ENCODE peak calls at places on chromosomes 1 and 21, in ten cellular contexts. One of them, this sample, is unnamed.

GRCh38 chr1:21378705-21379494 is 61.0 kb upstream of the NBPF3 start:
- DNase-seq in epithelial cell of prostate: peak
- DNase-seq in NCI-H1105: no peak
- DNase-seq in globus pallidus: no peak
- DNase-seq in iPS DF 6.9: no peak
- DNase-seq in heart right ventricle: no peak
- DNase-seq in activated effector memory CD4-positive, alpha-beta T cell treated with Interleukin-2 at 50 U/mL for 16 hours: no peak
- DNase-seq in neuronal stem cell: no peak
- DNase-seq in left ventricle myocardium superior: no peak
- DNase-seq in activated CD4-positive, alpha-beta T cell treated with anti-CD3 and anti-CD28 coated beads for 48 hours: peak
- DNase-seq in this sample: no peak

GRCh38 chr1:113353581-113353980 is 36.7 kb upstream of the MAGI3 start:
- DNase-seq in heart right ventricle: no peak
- DNase-seq in neuronal stem cell: no peak
- DNase-seq in activated effector memory CD4-positive, alpha-beta T cell treated with Interleukin-2 at 50 U/mL for 16 hours: no peak
- DNase-seq in NCI-H1105: no peak
- DNase-seq in epithelial cell of prostate: no peak
- DNase-seq in iPS DF 6.9: no peak
- DNase-seq in activated CD4-positive, alpha-beta T cell treated with anti-CD3 and anti-CD28 coated beads for 48 hours: no peak
- DNase-seq in left ventricle myocardium superior: no peak
- DNase-seq in globus pallidus: no peak
- DNase-seq in this sample: no peak

GRCh38 chr21:42868196-42868595 is 11.1 kb downstream of the WDR4 start:
- DNase-seq in heart right ventricle: no peak
- DNase-seq in globus pallidus: no peak
- DNase-seq in activated CD4-positive, alpha-beta T cell treated with anti-CD3 and anti-CD28 coated beads for 48 hours: no peak
- DNase-seq in left ventricle myocardium superior: no peak
- DNase-seq in activated effector memory CD4-positive, alpha-beta T cell treated with Interleukin-2 at 50 U/mL for 16 hours: no peak
- DNase-seq in epithelial cell of prostate: no peak
- DNase-seq in iPS DF 6.9: no peak
- DNase-seq in neuronal stem cell: no peak
- DNase-seq in NCI-H1105: no peak
- DNase-seq in this sample: no peak

GRCh38 chr1:208161005-208161404 is 83.2 kb downstream of the PLXNA2 start:
- DNase-seq in heart right ventricle: no peak
- DNase-seq in activated effector memory CD4-positive, alpha-beta T cell treated with Interleukin-2 at 50 U/mL for 16 hours: no peak
- DNase-seq in left ventricle myocardium superior: no peak
- DNase-seq in iPS DF 6.9: no peak
- DNase-seq in NCI-H1105: no peak
- DNase-seq in activated CD4-positive, alpha-beta T cell treated with anti-CD3 and anti-CD28 coated beads for 48 hours: no peak
- DNase-seq in neuronal stem cell: no peak
- DNase-seq in epithelial cell of prostate: no peak
- DNase-seq in globus pallidus: no peak
- DNase-seq in this sample: no peak

GRCh38 chr1:173915596-173915995 is 1.5 kb downstream of the SERPINC1 start:
- DNase-seq in activated effector memory CD4-positive, alpha-beta T cell treated with Interleukin-2 at 50 U/mL for 16 hours: no peak
- DNase-seq in iPS DF 6.9: no peak
- DNase-seq in activated CD4-positive, alpha-beta T cell treated with anti-CD3 and anti-CD28 coated beads for 48 hours: no peak
- DNase-seq in left ventricle myocardium superior: no peak
- DNase-seq in globus pallidus: no peak
- DNase-seq in epithelial cell of prostate: no peak
- DNase-seq in neuronal stem cell: no peak
- DNase-seq in NCI-H1105: no peak
- DNase-seq in heart right ventricle: no peak
- DNase-seq in this sample: no peak

GRCh38 chr21:46325073-46325912 is 1.3 kb downstream of the PCNT start:
- DNase-seq in activated effector memory CD4-positive, alpha-beta T cell treated with Interleukin-2 at 50 U/mL for 16 hours: peak
- DNase-seq in neuronal stem cell: peak
- DNase-seq in iPS DF 6.9: no peak
- DNase-seq in globus pallidus: peak
- DNase-seq in NCI-H1105: peak
- DNase-seq in activated CD4-positive, alpha-beta T cell treated with anti-CD3 and anti-CD28 coated beads for 48 hours: peak
- DNase-seq in left ventricle myocardium superior: peak
- DNase-seq in heart right ventricle: peak
- DNase-seq in epithelial cell of prostate: peak
- DNase-seq in this sample: no peak

GRCh38 chr1:198701766-198702539 is 63.1 kb downstream of the PTPRC start:
- DNase-seq in globus pallidus: no peak
- DNase-seq in neuronal stem cell: no peak
- DNase-seq in NCI-H1105: peak
- DNase-seq in activated CD4-positive, alpha-beta T cell treated with anti-CD3 and anti-CD28 coated beads for 48 hours: no peak
- DNase-seq in activated effector memory CD4-positive, alpha-beta T cell treated with Interleukin-2 at 50 U/mL for 16 hours: no peak
- DNase-seq in iPS DF 6.9: peak
- DNase-seq in heart right ventricle: no peak
- DNase-seq in left ventricle myocardium superior: no peak
- DNase-seq in epithelial cell of prostate: no peak
- DNase-seq in this sample: no peak

GRCh38 chr1:115462677-115463076 is 124.6 kb upstream of the NGF start:
- DNase-seq in activated effector memory CD4-positive, alpha-beta T cell treated with Interleukin-2 at 50 U/mL for 16 hours: no peak
- DNase-seq in epithelial cell of prostate: no peak
- DNase-seq in iPS DF 6.9: no peak
- DNase-seq in globus pallidus: no peak
- DNase-seq in activated CD4-positive, alpha-beta T cell treated with anti-CD3 and anti-CD28 coated beads for 48 hours: no peak
- DNase-seq in NCI-H1105: no peak
- DNase-seq in left ventricle myocardium superior: no peak
- DNase-seq in neuronal stem cell: no peak
- DNase-seq in heart right ventricle: no peak
- DNase-seq in this sample: no peak

GRCh38 chr1:110462964-110463363 is 12.0 kb downstream of the PROK1 start:
- DNase-seq in globus pallidus: peak
- DNase-seq in epithelial cell of prostate: no peak
- DNase-seq in heart right ventricle: no peak
- DNase-seq in NCI-H1105: no peak
- DNase-seq in left ventricle myocardium superior: no peak
- DNase-seq in neuronal stem cell: no peak
- DNase-seq in iPS DF 6.9: no peak
- DNase-seq in activated CD4-positive, alpha-beta T cell treated with anti-CD3 and anti-CD28 coated beads for 48 hours: no peak
- DNase-seq in activated effector memory CD4-positive, alpha-beta T cell treated with Interleukin-2 at 50 U/mL for 16 hours: no peak
- DNase-seq in this sample: no peak

GRCh38 chr1:151893176-151893924 is 16.0 kb downstream of the THEM4 start:
- DNase-seq in activated effector memory CD4-positive, alpha-beta T cell treated with Interleukin-2 at 50 U/mL for 16 hours: no peak
- DNase-seq in neuronal stem cell: no peak
- DNase-seq in NCI-H1105: no peak
- DNase-seq in activated CD4-positive, alpha-beta T cell treated with anti-CD3 and anti-CD28 coated beads for 48 hours: no peak
- DNase-seq in left ventricle myocardium superior: no peak
- DNase-seq in iPS DF 6.9: no peak
- DNase-seq in heart right ventricle: no peak
- DNase-seq in globus pallidus: no peak
- DNase-seq in epithelial cell of prostate: no peak
- DNase-seq in this sample: no peak

GRCh38 chr1:40153073-40153770 is 8.0 kb upstream of the RLF start:
- DNase-seq in globus pallidus: peak
- DNase-seq in heart right ventricle: peak
- DNase-seq in epithelial cell of prostate: no peak
- DNase-seq in left ventricle myocardium superior: no peak
- DNase-seq in neuronal stem cell: peak
- DNase-seq in activated effector memory CD4-positive, alpha-beta T cell treated with Interleukin-2 at 50 U/mL for 16 hours: no peak
- DNase-seq in iPS DF 6.9: peak
- DNase-seq in activated CD4-positive, alpha-beta T cell treated with anti-CD3 and anti-CD28 coated beads for 48 hours: peak
- DNase-seq in NCI-H1105: peak
- DNase-seq in this sample: no peak

GRCh38 chr21:33314096-33314495 is 10.7 kb upstream of the IFNAR1 start:
- DNase-seq in iPS DF 6.9: no peak
- DNase-seq in activated effector memory CD4-positive, alpha-beta T cell treated with Interleukin-2 at 50 U/mL for 16 hours: no peak
- DNase-seq in left ventricle myocardium superior: no peak
- DNase-seq in NCI-H1105: no peak
- DNase-seq in neuronal stem cell: no peak
- DNase-seq in activated CD4-positive, alpha-beta T cell treated with anti-CD3 and anti-CD28 coated beads for 48 hours: no peak
- DNase-seq in heart right ventricle: no peak
- DNase-seq in epithelial cell of prostate: no peak
- DNase-seq in globus pallidus: no peak
- DNase-seq in this sample: no peak

GRCh38 chr1:151994956-151995355 is 1.3 kb upstream of the S100A10 start:
- DNase-seq in iPS DF 6.9: no peak
- DNase-seq in left ventricle myocardium superior: no peak
- DNase-seq in neuronal stem cell: no peak
- DNase-seq in heart right ventricle: no peak
- DNase-seq in globus pallidus: no peak
- DNase-seq in epithelial cell of prostate: no peak
- DNase-seq in activated effector memory CD4-positive, alpha-beta T cell treated with Interleukin-2 at 50 U/mL for 16 hours: no peak
- DNase-seq in activated CD4-positive, alpha-beta T cell treated with anti-CD3 and anti-CD28 coated beads for 48 hours: no peak
- DNase-seq in NCI-H1105: no peak
- DNase-seq in this sample: no peak

GRCh38 chr1:220692436-220693228 is 2.5 kb downstream of the C1orf115 start:
- DNase-seq in left ventricle myocardium superior: no peak
- DNase-seq in globus pallidus: no peak
- DNase-seq in iPS DF 6.9: no peak
- DNase-seq in neuronal stem cell: no peak
- DNase-seq in activated effector memory CD4-positive, alpha-beta T cell treated with Interleukin-2 at 50 U/mL for 16 hours: no peak
- DNase-seq in NCI-H1105: no peak
- DNase-seq in activated CD4-positive, alpha-beta T cell treated with anti-CD3 and anti-CD28 coated beads for 48 hours: no peak
- DNase-seq in epithelial cell of prostate: no peak
- DNase-seq in heart right ventricle: no peak
- DNase-seq in this sample: no peak